ENCODE peak calls at places on chromosome 21, in nine cellular contexts. One of them, this sample, is unnamed.

GRCh38 chr21:31257265-31257664 is 86.8 kb downstream of the TIAM1 start:
- DNase-seq in SHP77: no peak
- DNase-seq in IMR-90: no peak
- DNase-seq in neural crest cell: no peak
- DNase-seq in activated gamma-delta T cell treated with anti-CD3 and anti-CD28 coated beads, Interleukin-2, amount 50 U/mL, for 16 hours: no peak
- DNase-seq in AG04450: no peak
- DNase-seq in HFFc6: no peak
- DNase-seq in adrenal gland: no peak
- DNase-seq in stimulated activated CD4-positive, alpha-beta T cell treated with anti-CD3 and anti-CD28 coated beads, Interleukin-1b, Interleukin-23, amount 100 ng/mL, for 24 hours: no peak
- DNase-seq in this sample: no peak

GRCh38 chr21:17461014-17461413 is 51.8 kb upstream of the CXADR start:
- DNase-seq in adrenal gland: peak
- DNase-seq in neural crest cell: no peak
- DNase-seq in activated gamma-delta T cell treated with anti-CD3 and anti-CD28 coated beads, Interleukin-2, amount 50 U/mL, for 16 hours: no peak
- DNase-seq in SHP77: no peak
- DNase-seq in IMR-90: peak
- DNase-seq in HFFc6: peak
- DNase-seq in AG04450: peak
- DNase-seq in stimulated activated CD4-positive, alpha-beta T cell treated with anti-CD3 and anti-CD28 coated beads, Interleukin-1b, Interleukin-23, amount 100 ng/mL, for 24 hours: no peak
- DNase-seq in this sample: peak

GRCh38 chr21:34133802-34134201 is 60.4 kb downstream of the MRPS6 start:
- DNase-seq in SHP77: no peak
- DNase-seq in AG04450: no peak
- DNase-seq in activated gamma-delta T cell treated with anti-CD3 and anti-CD28 coated beads, Interleukin-2, amount 50 U/mL, for 16 hours: no peak
- DNase-seq in IMR-90: no peak
- DNase-seq in neural crest cell: no peak
- DNase-seq in adrenal gland: no peak
- DNase-seq in HFFc6: no peak
- DNase-seq in stimulated activated CD4-positive, alpha-beta T cell treated with anti-CD3 and anti-CD28 coated beads, Interleukin-1b, Interleukin-23, amount 100 ng/mL, for 24 hours: no peak
- DNase-seq in this sample: no peak

GRCh38 chr21:31298618-31299269 is 45.3 kb downstream of the TIAM1 start:
- DNase-seq in stimulated activated CD4-positive, alpha-beta T cell treated with anti-CD3 and anti-CD28 coated beads, Interleukin-1b, Interleukin-23, amount 100 ng/mL, for 24 hours: no peak
- DNase-seq in SHP77: no peak
- DNase-seq in neural crest cell: no peak
- DNase-seq in IMR-90: no peak
- DNase-seq in HFFc6: no peak
- DNase-seq in AG04450: no peak
- DNase-seq in adrenal gland: no peak
- DNase-seq in activated gamma-delta T cell treated with anti-CD3 and anti-CD28 coated beads, Interleukin-2, amount 50 U/mL, for 16 hours: no peak
- DNase-seq in this sample: no peak

GRCh38 chr21:38544681-38545080 is 46.4 kb upstream of the ERG start:
- DNase-seq in neural crest cell: no peak
- DNase-seq in stimulated activated CD4-positive, alpha-beta T cell treated with anti-CD3 and anti-CD28 coated beads, Interleukin-1b, Interleukin-23, amount 100 ng/mL, for 24 hours: no peak
- DNase-seq in HFFc6: peak
- DNase-seq in adrenal gland: no peak
- DNase-seq in activated gamma-delta T cell treated with anti-CD3 and anti-CD28 coated beads, Interleukin-2, amount 50 U/mL, for 16 hours: no peak
- DNase-seq in IMR-90: no peak
- DNase-seq in AG04450: no peak
- DNase-seq in SHP77: no peak
- DNase-seq in this sample: peak

GRCh38 chr21:41487082-41487481 is 20.9 kb downstream of the TMPRSS2 start:
- DNase-seq in activated gamma-delta T cell treated with anti-CD3 and anti-CD28 coated beads, Interleukin-2, amount 50 U/mL, for 16 hours: no peak
- DNase-seq in AG04450: no peak
- DNase-seq in stimulated activated CD4-positive, alpha-beta T cell treated with anti-CD3 and anti-CD28 coated beads, Interleukin-1b, Interleukin-23, amount 100 ng/mL, for 24 hours: no peak
- DNase-seq in neural crest cell: no peak
- DNase-seq in SHP77: no peak
- DNase-seq in adrenal gland: no peak
- DNase-seq in HFFc6: no peak
- DNase-seq in IMR-90: no peak
- DNase-seq in this sample: no peak

GRCh38 chr21:16908087-16908486 is 604.8 kb upstream of the CXADR start:
- DNase-seq in stimulated activated CD4-positive, alpha-beta T cell treated with anti-CD3 and anti-CD28 coated beads, Interleukin-1b, Interleukin-23, amount 100 ng/mL, for 24 hours: no peak
- DNase-seq in activated gamma-delta T cell treated with anti-CD3 and anti-CD28 coated beads, Interleukin-2, amount 50 U/mL, for 16 hours: no peak
- DNase-seq in IMR-90: no peak
- DNase-seq in SHP77: no peak
- DNase-seq in AG04450: no peak
- DNase-seq in adrenal gland: peak
- DNase-seq in neural crest cell: no peak
- DNase-seq in HFFc6: peak
- DNase-seq in this sample: no peak

GRCh38 chr21:46113497-46114176 is 15.7 kb downstream of the COL6A2 start:
- DNase-seq in activated gamma-delta T cell treated with anti-CD3 and anti-CD28 coated beads, Interleukin-2, amount 50 U/mL, for 16 hours: no peak
- DNase-seq in SHP77: no peak
- DNase-seq in AG04450: no peak
- DNase-seq in adrenal gland: peak
- DNase-seq in stimulated activated CD4-positive, alpha-beta T cell treated with anti-CD3 and anti-CD28 coated beads, Interleukin-1b, Interleukin-23, amount 100 ng/mL, for 24 hours: no peak
- DNase-seq in IMR-90: no peak
- DNase-seq in HFFc6: no peak
- DNase-seq in neural crest cell: no peak
- DNase-seq in this sample: peak

GRCh38 chr21:40386301-40386911 is 460.6 kb downstream of the DSCAM start:
- DNase-seq in adrenal gland: peak
- DNase-seq in AG04450: no peak
- DNase-seq in SHP77: peak
- DNase-seq in stimulated activated CD4-positive, alpha-beta T cell treated with anti-CD3 and anti-CD28 coated beads, Interleukin-1b, Interleukin-23, amount 100 ng/mL, for 24 hours: no peak
- DNase-seq in IMR-90: no peak
- DNase-seq in neural crest cell: peak
- DNase-seq in activated gamma-delta T cell treated with anti-CD3 and anti-CD28 coated beads, Interleukin-2, amount 50 U/mL, for 16 hours: no peak
- DNase-seq in HFFc6: no peak
- DNase-seq in this sample: peak

GRCh38 chr21:31696424-31696823 is 35.5 kb downstream of the SCAF4 start:
- DNase-seq in IMR-90: no peak
- DNase-seq in AG04450: no peak
- DNase-seq in SHP77: no peak
- DNase-seq in activated gamma-delta T cell treated with anti-CD3 and anti-CD28 coated beads, Interleukin-2, amount 50 U/mL, for 16 hours: no peak
- DNase-seq in adrenal gland: no peak
- DNase-seq in neural crest cell: no peak
- DNase-seq in stimulated activated CD4-positive, alpha-beta T cell treated with anti-CD3 and anti-CD28 coated beads, Interleukin-1b, Interleukin-23, amount 100 ng/mL, for 24 hours: no peak
- DNase-seq in HFFc6: no peak
- DNase-seq in this sample: no peak

GRCh38 chr21:46154155-46154954 is 1.0 kb downstream of the FTCD start:
- DNase-seq in HFFc6: no peak
- DNase-seq in activated gamma-delta T cell treated with anti-CD3 and anti-CD28 coated beads, Interleukin-2, amount 50 U/mL, for 16 hours: no peak
- DNase-seq in stimulated activated CD4-positive, alpha-beta T cell treated with anti-CD3 and anti-CD28 coated beads, Interleukin-1b, Interleukin-23, amount 100 ng/mL, for 24 hours: no peak
- DNase-seq in AG04450: no peak
- DNase-seq in SHP77: no peak
- DNase-seq in adrenal gland: peak
- DNase-seq in neural crest cell: no peak
- DNase-seq in IMR-90: no peak
- DNase-seq in this sample: peak

GRCh38 chr21:22083899-22084298 is 1085.7 kb downstream of the NCAM2 start:
- DNase-seq in activated gamma-delta T cell treated with anti-CD3 and anti-CD28 coated beads, Interleukin-2, amount 50 U/mL, for 16 hours: no peak
- DNase-seq in AG04450: no peak
- DNase-seq in stimulated activated CD4-positive, alpha-beta T cell treated with anti-CD3 and anti-CD28 coated beads, Interleukin-1b, Interleukin-23, amount 100 ng/mL, for 24 hours: no peak
- DNase-seq in adrenal gland: no peak
- DNase-seq in HFFc6: no peak
- DNase-seq in IMR-90: no peak
- DNase-seq in neural crest cell: no peak
- DNase-seq in SHP77: no peak
- DNase-seq in this sample: no peak

GRCh38 chr21:28518620-28519019 is 474.1 kb downstream of the LTN1 start:
- DNase-seq in neural crest cell: no peak
- DNase-seq in AG04450: no peak
- DNase-seq in SHP77: no peak
- DNase-seq in HFFc6: no peak
- DNase-seq in activated gamma-delta T cell treated with anti-CD3 and anti-CD28 coated beads, Interleukin-2, amount 50 U/mL, for 16 hours: no peak
- DNase-seq in stimulated activated CD4-positive, alpha-beta T cell treated with anti-CD3 and anti-CD28 coated beads, Interleukin-1b, Interleukin-23, amount 100 ng/mL, for 24 hours: no peak
- DNase-seq in adrenal gland: no peak
- DNase-seq in IMR-90: peak
- DNase-seq in this sample: peak

GRCh38 chr21:26833011-26833410 is 12.2 kb downstream of the ADAMTS1 start:
- DNase-seq in HFFc6: no peak
- DNase-seq in SHP77: no peak
- DNase-seq in adrenal gland: no peak
- DNase-seq in activated gamma-delta T cell treated with anti-CD3 and anti-CD28 coated beads, Interleukin-2, amount 50 U/mL, for 16 hours: no peak
- DNase-seq in neural crest cell: no peak
- DNase-seq in IMR-90: no peak
- DNase-seq in AG04450: no peak
- DNase-seq in stimulated activated CD4-positive, alpha-beta T cell treated with anti-CD3 and anti-CD28 coated beads, Interleukin-1b, Interleukin-23, amount 100 ng/mL, for 24 hours: no peak
- DNase-seq in this sample: no peak

GRCh38 chr21:26892151-26892550 is 46.9 kb upstream of the ADAMTS1 start:
- DNase-seq in adrenal gland: no peak
- DNase-seq in activated gamma-delta T cell treated with anti-CD3 and anti-CD28 coated beads, Interleukin-2, amount 50 U/mL, for 16 hours: no peak
- DNase-seq in IMR-90: no peak
- DNase-seq in HFFc6: no peak
- DNase-seq in stimulated activated CD4-positive, alpha-beta T cell treated with anti-CD3 and anti-CD28 coated beads, Interleukin-1b, Interleukin-23, amount 100 ng/mL, for 24 hours: no peak
- DNase-seq in AG04450: no peak
- DNase-seq in SHP77: no peak
- DNase-seq in neural crest cell: no peak
- DNase-seq in this sample: no peak